ENCODE peak calls at places on chromosomes 3 and 15, in eight cellular contexts. I, R, U, L, B, Q, O and P are unnamed samples.

GRCh38 chr15:45166792-45167630 is 20.8 kb downstream of the SHF start:
- DNase-seq in I (peak; percentile 90), R (peak; percentile 47), U (peak; percentile 89), L (peak; percentile 85), B (peak; percentile 70), Q (peak; percentile 45), O (peak; percentile 94), P (peak; percentile 33)

GRCh38 chr15:67882487-67883227 is 42.8 kb upstream of the RNU6-1 start:
- DNase-seq in I (no peak), R (no peak), U (no peak), L (peak; percentile 50), B (no peak), Q (no peak), O (no peak), P (no peak)

GRCh38 chr15:90460142-90460824 is 69.4 kb upstream of the CRTC3 start:
- DNase-seq in I (no peak), R (no peak), U (no peak), L (no peak), B (no peak), Q (no peak), O (no peak), P (no peak)

GRCh38 chr3:16058511-16058910 is 116.0 kb upstream of the GALNT15 start:
- DNase-seq in I (no peak), R (no peak), U (no peak), L (no peak), B (no peak), Q (no peak), O (no peak), P (no peak)

GRCh38 chr3:71225951-71226564 is 357.5 kb downstream of the FOXP1 start:
- DNase-seq in I (no peak), R (no peak), U (no peak), L (no peak), B (no peak), Q (no peak), O (peak; percentile 62), P (no peak)

GRCh38 chr3:141729240-141729639 is 8.9 kb upstream of the RNF7 start:
- DNase-seq in I (no peak), R (no peak), U (no peak), L (no peak), B (no peak), Q (no peak), O (no peak), P (no peak)

GRCh38 chr3:123383101-123384053 is 65.5 kb downstream of the ADCY5 start:
- DNase-seq in I (peak; percentile 35), R (no peak), U (peak; percentile 51), L (no peak), B (no peak), Q (no peak), O (no peak), P (peak; percentile 22)

GRCh38 chr3:139300416-139300815 is 43.4 kb upstream of the MRPS22 start:
- DNase-seq in I (no peak), R (no peak), U (no peak), L (no peak), B (no peak), Q (no peak), O (no peak), P (no peak)

GRCh38 chr15:88908123-88908522 is 5.1 kb downstream of the MFGE8 start:
- DNase-seq in I (no peak), R (no peak), U (no peak), L (no peak), B (no peak), Q (no peak), O (no peak), P (no peak)

GRCh38 chr3:30989266-30989799 is 94.9 kb upstream of the GADL1 start:
- DNase-seq in I (no peak), R (no peak), U (no peak), L (no peak), B (no peak), Q (no peak), O (no peak), P (no peak)

GRCh38 chr3:182364723-182365650 is 428.3 kb upstream of the ATP11B start:
- DNase-seq in I (no peak), R (no peak), U (no peak), L (peak; percentile 86), B (peak; percentile 3), Q (no peak), O (no peak), P (no peak)

GRCh38 chr3:131402391-131403039 is 20.9 kb downstream of the NUDT16 start:
- DNase-seq in I (peak; percentile 31), R (no peak), U (no peak), L (peak; percentile 56), B (no peak), Q (no peak), O (peak; percentile 49), P (no peak)

GRCh38 chr3:28240440-28240839 is 979 bp upstream of the CMC1 start:
- DNase-seq in I (no peak), R (no peak), U (no peak), L (no peak), B (no peak), Q (no peak), O (no peak), P (no peak)

GRCh38 chr15:72998226-72998625 is 54.0 kb upstream of the NEO1 start:
- DNase-seq in I (no peak), R (no peak), U (no peak), L (peak; percentile 17), B (no peak), Q (no peak), O (no peak), P (no peak)

GRCh38 chr3:41224120-41224806 is 25.0 kb downstream of the CTNNB1 start:
- DNase-seq in I (peak; percentile 92), R (no peak), U (no peak), L (no peak), B (peak; percentile 88), Q (no peak), O (no peak), P (peak; percentile 81)

GRCh38 chr3:45986303-45986982 is 9.2 kb downstream of the FYCO1 start:
- DNase-seq in I (peak; percentile 78), R (no peak), U (no peak), L (no peak), B (peak; percentile 66), Q (no peak), O (peak; percentile 79), P (peak; percentile 25)